ENCODE peak calls at places on chromosomes 12 and 14, in five cellular contexts. F is GM12878, H is SK-N-SH, P is H1, W is K562. C is an unnamed sample.

GRCh38 chr12:28622416-28622815 is 432.2 kb downstream of the CCDC91 start:
- DNase-seq in H (no peak), F (no peak), P (no peak), W (no peak), C (no peak)

GRCh38 chr12:7460375-7461259 is 16.7 kb upstream of the CD163L1 start:
- DNase-seq in H (peak), P (peak), W (peak), F (no peak), C (peak)

GRCh38 chr12:82818276-82819035 is 131.8 kb downstream of the TMTC2 start:
- DNase-seq in W (no peak), F (no peak), P (no peak), H (no peak), C (no peak)

GRCh38 chr14:34693228-34693939 is 21.0 kb downstream of the CFL2 start:
- DNase-seq in H (no peak), P (peak), W (peak), F (no peak), C (peak)

GRCh38 chr14:99516156-99517045 is 35.2 kb downstream of the CCNK start:
- DNase-seq in H (peak), W (no peak), F (no peak), P (no peak), C (no peak)

GRCh38 chr14:105083926-105084685 is 18.9 kb upstream of the GPR132 start:
- DNase-seq in W (no peak), H (no peak), P (no peak), F (no peak), C (no peak)

GRCh38 chr14:88562831-88563686 is at the start of gene ZC3H14:
- DNase-seq in W (peak), F (peak), P (peak), H (peak), C (peak)

GRCh38 chr14:55721353-55721752 is 141.3 kb downstream of the KTN1 start:
- DNase-seq in W (no peak), F (no peak), P (no peak), H (no peak), C (no peak)

GRCh38 chr12:93126069-93126474 is 197.0 kb upstream of the EEA1 start:
- DNase-seq in H (no peak), W (no peak), P (no peak), F (no peak), C (no peak)

GRCh38 chr12:23126794-23127193 is 501.8 kb downstream of the ETNK1 start:
- DNase-seq in H (no peak), W (no peak), P (no peak), F (no peak), C (no peak)

GRCh38 chr14:96138241-96138640 is 66.4 kb upstream of the BDKRB2 start:
- DNase-seq in P (no peak), F (no peak), W (no peak), H (no peak), C (no peak)

GRCh38 chr12:50088577-50089335 is 3.6 kb downstream of the SMARCD1 start:
- DNase-seq in W (peak), H (peak), F (peak), P (no peak), C (peak)

GRCh38 chr14:22846811-22847307 is 10.5 kb downstream of the MMP14 start:
- DNase-seq in P (no peak), W (no peak), F (no peak), H (peak), C (no peak)

GRCh38 chr12:109200825-109201495 is 84.6 kb downstream of the ACACB start:
- DNase-seq in F (no peak), W (no peak), H (no peak), P (no peak), C (no peak)

GRCh38 chr12:42936991-42937390 is 347.4 kb upstream of the PRICKLE1 start:
- DNase-seq in P (no peak), H (no peak), F (no peak), W (no peak), C (no peak)

GRCh38 chr12:116164976-116165425 is 112.5 kb downstream of the MED13L start:
- DNase-seq in P (no peak), F (no peak), H (no peak), W (no peak), C (no peak)

GRCh38 chr14:36657409-36658090 is 4.1 kb upstream of the PAX9 start:
- DNase-seq in P (peak), W (no peak), H (peak), F (no peak), C (no peak)

GRCh38 chr12:30610718-30611117 is 85.0 kb downstream of the IPO8 start:
- DNase-seq in H (no peak), P (no peak), W (no peak), F (no peak), C (no peak)

GRCh38 chr14:92570863-92571262 is 57.3 kb downstream of the RIN3 start:
- DNase-seq in P (no peak), W (no peak), F (no peak), H (no peak), C (no peak)

GRCh38 chr14:48323655-48324054 is 648.2 kb upstream of the MDGA2 start:
- DNase-seq in P (no peak), F (no peak), H (no peak), W (no peak), C (no peak)

GRCh38 chr12:75853621-75854020 is 178.0 kb downstream of the PHLDA1 start:
- DNase-seq in W (no peak), F (no peak), H (peak), P (no peak), C (no peak)

GRCh38 chr14:95500201-95500681 is 16.2 kb downstream of the SYNE3 start:
- DNase-seq in W (no peak), P (no peak), H (no peak), F (no peak), C (peak)

GRCh38 chr14:104323551-104324175 is 185.3 kb downstream of the KIF26A start:
- DNase-seq in W (no peak), F (no peak), P (no peak), H (no peak), C (no peak)

GRCh38 chr14:25215607-25216006 is 165.7 kb upstream of the STXBP6 start:
- DNase-seq in H (no peak), F (no peak), P (no peak), W (no peak), C (no peak)

GRCh38 chr14:88856786-88857366 is 32.4 kb downstream of the TTC8 start:
- DNase-seq in H (no peak), P (no peak), F (no peak), W (no peak), C (no peak)

GRCh38 chr14:74239848-74240793 is 872 bp downstream of the VSX2 start:
- DNase-seq in W (no peak), H (peak), P (peak), F (no peak), C (no peak)

GRCh38 chr14:97179573-97179972 is 382.4 kb downstream of the VRK1 start:
- DNase-seq in P (no peak), F (no peak), W (no peak), H (no peak), C (no peak)

GRCh38 chr12:46675736-46676135 is 150.1 kb downstream of the SLC38A4 start:
- DNase-seq in H (peak), W (peak), P (no peak), F (no peak), C (peak)

GRCh38 chr14:101367421-101368261 is 193.7 kb upstream of the DIO3 start:
- DNase-seq in W (no peak), P (no peak), H (no peak), F (no peak), C (no peak)

GRCh38 chr12:111692575-111693210 is 6.8 kb downstream of the ACAD10 start:
- DNase-seq in H (no peak), F (no peak), W (peak), P (peak), C (no peak)

GRCh38 chr12:129886541-129886940 is 17.3 kb downstream of the TMEM132D start:
- DNase-seq in F (no peak), W (no peak), H (no peak), P (peak), C (no peak)

GRCh38 chr12:68231707-68232106 is 6.1 kb upstream of the IL26 start:
- DNase-seq in P (no peak), F (no peak), H (no peak), W (no peak), C (no peak)
- TF ChIP-seq EP300 in P (no peak), F (no peak), H (no peak), W (no peak), C (no peak)

GRCh38 chr14:60859525-60859924 is 121.4 kb downstream of the TRMT5 start:
- DNase-seq in P (no peak), F (no peak), W (no peak), H (no peak), C (no peak)

GRCh38 chr14:60865378-60866127 is 115.3 kb downstream of the TRMT5 start:
- DNase-seq in F (no peak), H (no peak), W (no peak), P (no peak), C (no peak)

GRCh38 chr14:60862283-60862682 is 118.6 kb downstream of the TRMT5 start:
- DNase-seq in H (no peak), P (no peak), W (no peak), F (no peak), C (no peak)

GRCh38 chr14:60861545-60862147 is 119.2 kb downstream of the TRMT5 start:
- DNase-seq in H (no peak), P (no peak), W (no peak), F (no peak), C (no peak)

GRCh38 chr14:60863251-60863650 is 117.6 kb downstream of the TRMT5 start:
- DNase-seq in H (no peak), P (no peak), F (no peak), W (no peak), C (no peak)
- TF ChIP-seq YY1 in H (no peak), P (no peak), F (no peak), W (no peak), C (no peak)

DNA sequence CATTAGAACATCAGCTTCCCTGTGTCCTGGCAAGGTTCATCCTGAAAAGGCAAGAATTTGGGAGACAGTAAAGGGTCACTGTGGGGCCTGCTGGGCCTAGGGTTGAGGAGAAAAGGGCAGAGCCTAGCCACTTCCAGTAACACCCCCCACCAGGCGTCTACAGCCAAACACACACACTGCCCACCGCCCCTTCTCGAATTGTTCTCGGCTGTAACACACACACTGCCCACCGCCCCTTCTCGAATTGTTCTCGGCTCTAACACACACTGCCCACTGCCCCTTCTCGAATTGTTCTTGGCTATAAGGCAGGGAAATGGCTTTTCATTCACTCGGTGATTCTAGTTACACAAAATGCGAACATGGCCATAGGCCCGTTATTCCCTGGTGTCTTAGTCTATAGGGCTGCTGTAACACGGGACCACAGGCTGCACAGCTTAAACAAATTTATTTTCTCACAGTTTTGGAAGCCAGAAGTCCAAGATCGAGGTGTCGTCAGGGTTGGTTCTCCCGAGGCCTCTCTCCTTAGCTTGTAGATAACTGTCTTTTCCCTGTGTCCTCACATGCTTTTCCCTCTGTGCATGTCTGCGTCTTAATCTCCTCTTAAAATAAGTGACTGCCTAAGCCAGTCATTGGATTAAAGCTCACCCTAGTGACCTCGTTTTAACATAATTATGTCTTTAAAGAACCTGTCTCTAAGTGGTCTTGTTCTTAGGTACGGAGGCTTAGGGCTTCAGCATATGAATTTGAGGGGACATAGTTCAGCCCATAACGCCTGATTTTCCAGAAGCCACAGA is 171.0 kb downstream of the ADGRD1 start:
- DNase-seq in H (no peak), F (no peak), P (no peak), W (no peak), C (no peak)
- TF ChIP-seq EP300 in H (no peak), F (no peak), P (no peak), W (no peak), C (no peak)

DNA sequence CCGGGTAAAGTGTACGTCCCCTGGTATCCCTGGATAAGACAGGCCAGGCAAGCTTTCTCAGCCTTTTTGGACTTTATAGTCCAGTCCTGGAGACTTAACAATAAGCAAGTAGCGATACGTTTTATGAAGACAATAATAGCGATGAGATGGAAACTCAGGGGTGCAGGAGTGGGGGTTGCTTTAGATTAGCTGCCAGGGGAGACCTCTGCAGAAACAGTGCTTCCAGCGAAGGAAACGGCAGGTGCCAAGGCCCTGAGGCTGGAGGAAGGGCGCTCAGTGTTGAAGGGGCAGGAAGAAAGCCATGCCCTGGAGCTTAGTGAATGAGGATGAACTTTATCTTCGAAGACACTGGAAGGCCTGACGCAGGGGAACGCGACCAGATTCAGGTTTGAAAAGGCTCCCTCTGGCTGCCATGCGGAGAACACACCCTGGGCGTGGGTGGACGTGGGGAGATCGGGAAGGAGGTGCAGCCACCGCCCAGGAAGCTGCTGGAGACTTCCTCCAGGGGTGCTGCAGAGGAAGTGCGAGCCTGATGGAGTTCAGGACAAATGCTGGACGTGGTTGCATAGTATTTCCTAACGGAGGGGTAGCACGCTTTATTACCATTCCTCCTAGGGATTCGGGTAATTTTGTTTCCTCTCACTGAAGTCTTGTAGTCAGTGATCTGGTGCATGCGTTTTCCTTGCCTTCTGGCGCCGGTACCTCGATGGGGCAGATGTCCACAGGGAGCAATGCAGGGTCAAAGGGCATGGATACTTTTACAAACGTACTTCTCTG is 26.1 kb upstream of the UBC start:
- DNase-seq in F (peak), W (peak), P (peak), H (peak), C (peak)
- TF ChIP-seq YY1 in F (peak), W (no peak), P (no peak), H (peak), C (no peak)

GRCh38 chr12:27552886-27553560 is 29.0 kb downstream of the PPFIBP1 start:
- DNase-seq in W (no peak), F (no peak), P (no peak), H (no peak), C (peak)

GRCh38 chr12:27555316-27555715 is 31.3 kb downstream of the PPFIBP1 start:
- DNase-seq in F (no peak), P (no peak), H (no peak), W (no peak), C (no peak)

GRCh38 chr12:27555928-27556778 is 32.1 kb downstream of the PPFIBP1 start:
- DNase-seq in F (no peak), W (no peak), H (no peak), P (no peak), C (no peak)

GRCh38 chr12:27554003-27554402 is 30.0 kb downstream of the PPFIBP1 start:
- DNase-seq in F (no peak), W (no peak), H (no peak), P (no peak), C (no peak)

DNA sequence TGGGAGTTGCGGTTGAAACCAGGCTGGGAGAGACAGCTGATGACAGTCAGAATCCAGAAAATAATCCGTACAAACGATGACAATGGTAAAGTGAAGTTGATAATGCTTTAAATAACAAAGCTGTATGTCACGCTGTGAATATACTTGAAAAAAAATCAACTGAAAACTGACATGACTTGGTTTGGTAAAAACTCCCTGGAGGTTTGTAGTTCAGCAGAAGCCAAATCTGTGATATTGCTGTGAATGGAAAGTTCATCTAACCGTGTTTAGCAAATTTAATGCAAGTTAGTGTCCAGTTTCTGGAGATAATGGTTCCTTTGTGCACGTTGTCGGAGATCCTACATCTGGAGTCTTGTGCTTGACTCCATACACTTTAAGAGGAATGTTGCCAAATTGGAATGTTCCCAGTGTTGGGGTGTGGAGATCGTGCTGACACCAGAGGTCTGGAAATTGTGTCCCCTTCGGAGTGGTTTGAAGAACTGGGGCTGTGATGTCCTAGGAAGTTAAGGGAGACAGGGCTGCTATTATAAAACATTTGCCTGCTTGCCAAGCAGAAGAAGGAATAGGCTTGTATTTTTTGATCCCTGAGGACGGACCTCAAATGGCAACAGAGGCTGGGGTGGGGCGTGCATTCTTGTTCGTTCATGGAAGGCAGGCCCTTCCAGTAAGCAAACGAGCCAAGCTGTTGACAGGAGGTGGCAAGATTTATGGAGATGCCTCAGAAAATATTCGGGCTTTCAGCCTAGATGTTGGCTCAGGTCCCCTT is 30.6 kb downstream of the PPFIBP1 start:
- DNase-seq in F (no peak), W (no peak), P (no peak), H (no peak), C (no peak)
- TF ChIP-seq EP300 in F (no peak), W (no peak), P (no peak), H (no peak), C (no peak)

C was measured in HepG2.